ENCODE peak calls at places on chromosomes 11 and 22, in five cellular contexts. F is mammary epithelial cell, J is transverse colon, G is right cardiac atrium, H is heart left ventricle. X is an unnamed sample.
A peak's percentile ranks its signal among the peaks of the same experiment; 100 is the strongest.

GRCh38 chr22:33844273-33844672 is 76.0 kb downstream of the LARGE1 start:
- DNase-seq in G (no peak), F (no peak), J (no peak), H (no peak), X (no peak)

GRCh38 chr11:76674517-76675400 is 4.2 kb upstream of the LRRC32 start:
- DNase-seq in H (no peak), G (no peak), F (no peak), J (no peak), X (no peak)

GRCh38 chr22:46104881-46105493 is 45.3 kb upstream of the PPARA start:
- DNase-seq in J (no peak), H (no peak), F (no peak), G (no peak), X (no peak)

GRCh38 chr11:118572914-118573550 is 823 bp downstream of the ARCN1 start:
- DNase-seq in H (no peak), F (peak; percentile 59), J (no peak), G (no peak), X (peak; percentile 34)

GRCh38 chr11:33454264-33454663 is 197.1 kb downstream of the HIPK3 start:
- DNase-seq in G (no peak), H (no peak), F (no peak), J (no peak), X (no peak)

GRCh38 chr22:35023692-35024363 is 42.1 kb upstream of the ISX start:
- DNase-seq in G (peak; percentile 52), H (peak; percentile 52), J (peak; percentile 78), F (peak; percentile 32), X (peak; percentile 6)

GRCh38 chr11:64237484-64237951 is 3.1 kb downstream of the VEGFB start:
- DNase-seq in J (peak; percentile 89), F (no peak), G (no peak), H (no peak), X (no peak)

GRCh38 chr22:45709004-45709739 is 37.5 kb downstream of the ATXN10 start:
- DNase-seq in H (no peak), F (peak; percentile 74), J (no peak), G (no peak), X (no peak)

GRCh38 chr11:110738641-110739040 is 26.4 kb upstream of the ARHGAP20 start:
- DNase-seq in F (no peak), G (no peak), J (no peak), H (no peak), X (no peak)

GRCh38 chr11:133753150-133753549 is 92.2 kb downstream of the SPATA19 start:
- DNase-seq in J (no peak), G (no peak), F (no peak), H (no peak), X (no peak)

GRCh38 chr11:112656772-112657428 is 304.3 kb upstream of the NCAM1 start:
- DNase-seq in J (no peak), G (no peak), F (peak; percentile 92), H (no peak), X (no peak)

GRCh38 chr22:40196628-40197027 is 18.9 kb downstream of the TNRC6B start:
- DNase-seq in J (no peak), G (no peak), F (peak; percentile 92), H (no peak), X (no peak)

GRCh38 chr22:30240541-30241417 is 5.8 kb downstream of the LIF start:
- DNase-seq in F (peak; percentile 25), H (no peak), J (no peak), G (no peak), X (no peak)

GRCh38 chr11:19868281-19868821 is 155.7 kb downstream of the NAV2 start:
- DNase-seq in J (peak; percentile 11), G (peak; percentile 33), H (peak; percentile 71), F (peak; percentile 97), X (no peak)

GRCh38 chr11:63813035-63813562 is at the start of gene SPINDOC:
- DNase-seq in G (peak; percentile 83), F (peak; percentile 68), H (peak; percentile 88), J (peak; percentile 82), X (peak; percentile 54)

GRCh38 chr11:116148056-116148455 is 624.7 kb downstream of the BUD13 start:
- DNase-seq in H (no peak), F (no peak), J (no peak), G (no peak), X (no peak)

GRCh38 chr11:74634537-74634936 is 42.2 kb downstream of the POLD3 start:
- DNase-seq in J (peak; percentile 14), G (no peak), F (peak; percentile 93), H (no peak), X (no peak)

GRCh38 chr11:109547356-109548027 is 125.5 kb downstream of the C11orf87 start:
- DNase-seq in J (no peak), F (peak; percentile 42), H (no peak), G (no peak), X (no peak)

GRCh38 chr11:126231725-126232459 is 20.3 kb downstream of the FAM118B start:
- DNase-seq in H (no peak), G (no peak), J (no peak), F (no peak), X (no peak)

GRCh38 chr22:27108425-27109114 is 451.2 kb downstream of the MIAT start:
- DNase-seq in G (peak; percentile 68), H (no peak), F (no peak), J (peak; percentile 32), X (no peak)

GRCh38 chr22:23789121-23789520 is 2.4 kb downstream of the SMARCB1 start:
- DNase-seq in J (no peak), F (no peak), G (no peak), H (no peak), X (no peak)

GRCh38 chr22:36873614-36874308 is 13.0 kb downstream of the NCF4 start:
- DNase-seq in G (no peak), H (peak; percentile 30), F (peak; percentile 88), J (peak; percentile 57), X (no peak)

GRCh38 chr11:25065711-25066110 is 568.9 kb downstream of the LUZP2 start:
- DNase-seq in F (peak; percentile 76), J (no peak), H (no peak), G (no peak), X (no peak)

GRCh38 chr11:117230981-117231636 is 764 bp downstream of the PCSK7 start:
- DNase-seq in G (no peak), J (peak; percentile 67), H (no peak), F (peak; percentile 19), X (no peak)

GRCh38 chr11:9206496-9206895 is 58.7 kb downstream of the DENND5A start:
- DNase-seq in F (no peak), H (no peak), G (no peak), J (no peak), X (no peak)

GRCh38 chr11:68328374-68329091 is 16.1 kb downstream of the LRP5 start:
- DNase-seq in J (peak; percentile 70), H (no peak), G (peak; percentile 55), F (peak; percentile 51), X (no peak)

GRCh38 chr11:32341676-32342613 is 93.4 kb downstream of the WT1 start:
- DNase-seq in J (no peak), G (no peak), F (no peak), H (no peak), X (no peak)
- H3K27ac ChIP-seq in J (no peak overlapping the region), G (no peak overlapping the region), F (no peak overlapping the region), H (no peak overlapping the region), X (no peak overlapping the region)

GRCh38 chr22:47332246-47332980 is 570.0 kb downstream of the TBC1D22A start:
- DNase-seq in F (no peak), J (no peak), H (no peak), G (no peak), X (no peak)

GRCh38 chr22:47335958-47336357 is 573.5 kb downstream of the TBC1D22A start:
- DNase-seq in J (no peak), F (no peak), G (no peak), H (no peak), X (no peak)

GRCh38 chr22:47335460-47335859 is 573.0 kb downstream of the TBC1D22A start:
- DNase-seq in J (no peak), G (no peak), F (no peak), H (no peak), X (no peak)

GRCh38 chr22:47333625-47334024 is 571.2 kb downstream of the TBC1D22A start:
- DNase-seq in F (peak; percentile 4), J (no peak), G (no peak), H (no peak), X (no peak)

DNA sequence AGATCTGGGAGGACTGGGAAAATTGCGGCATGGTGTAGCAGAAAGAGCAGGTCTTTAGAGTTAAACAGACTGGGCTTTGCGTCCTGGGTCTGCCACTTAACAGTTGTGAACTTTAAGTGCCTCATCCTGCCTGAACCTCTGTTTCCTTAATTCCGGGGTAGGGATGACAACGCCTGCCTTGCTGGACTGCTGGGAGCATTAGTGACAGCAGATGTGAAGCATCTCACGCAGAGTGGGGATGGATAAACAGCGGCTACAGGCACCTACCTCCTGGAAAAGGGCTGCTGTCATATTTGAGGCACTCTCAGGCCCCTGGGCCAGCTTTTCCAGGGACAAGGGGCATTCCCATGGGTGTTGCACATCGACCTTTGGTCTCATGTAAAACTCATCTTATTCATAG is 572.1 kb downstream of the TBC1D22A start:
- DNase-seq in J (no peak), H (no peak), F (no peak), G (no peak), X (no peak)
- H3K9me3 ChIP-seq in J (no peaks in the 10 kb centered on the region), H (no peaks in the 10 kb centered on the region), F (peaks cover 35% of the 10 kb centered on the region), G (no peaks in the 10 kb centered on the region), X (no peaks in the 10 kb centered on the region)

DNA sequence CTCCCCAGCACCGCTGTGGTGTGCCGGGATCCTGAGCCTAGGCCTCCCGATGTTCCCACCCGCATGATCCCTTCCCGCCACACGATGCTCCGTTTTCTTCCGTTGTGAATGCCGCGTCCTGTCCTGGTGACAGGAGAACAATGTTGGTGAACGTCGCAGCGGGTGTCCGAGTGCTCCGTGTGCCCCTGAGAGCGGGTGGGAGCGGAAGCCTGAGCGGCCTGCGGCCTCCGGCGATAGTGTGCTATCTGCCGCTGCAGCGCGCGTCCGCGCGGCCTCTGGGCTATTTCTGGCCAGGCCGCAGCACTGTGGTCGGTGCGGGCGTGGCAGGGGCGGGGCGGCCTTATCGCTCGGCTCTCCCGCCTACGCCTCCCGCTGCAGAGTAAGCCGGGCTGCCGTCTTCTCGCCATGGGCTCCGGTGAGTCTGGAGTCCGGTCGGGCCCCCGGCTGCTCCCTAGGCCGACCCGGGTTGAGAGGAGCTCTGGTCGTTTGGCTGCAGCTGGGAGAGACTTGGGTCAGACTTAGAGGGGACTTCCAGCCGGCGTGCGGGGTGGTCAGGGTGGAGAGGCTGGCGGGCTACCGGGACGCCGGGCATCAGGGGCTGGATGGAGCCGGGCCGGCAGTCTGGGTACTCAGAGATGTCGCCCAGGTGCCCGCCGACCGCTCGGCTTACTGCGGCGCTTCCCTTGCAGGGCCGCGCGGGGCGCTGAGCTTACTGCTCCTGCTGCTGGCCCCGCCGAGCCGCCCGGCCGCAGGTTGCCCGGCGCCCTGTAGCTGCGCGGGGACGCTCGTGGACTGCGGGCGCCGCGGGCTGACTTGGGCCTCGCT is at the start of gene GP1BB:
- DNase-seq in J (peak; percentile 37), H (peak; percentile 74), F (no peak), G (peak; percentile 65), X (no peak)
- H3K27me3 ChIP-seq in J (peaks cover 71% of the 10 kb centered on the region), H (peaks cover 51% of the 10 kb centered on the region), F (no peaks in the 10 kb centered on the region), G (no peaks in the 10 kb centered on the region), X (no peaks in the 10 kb centered on the region)

GRCh38 chr22:43955040-43955882 is at the start of gene SAMM50:
- DNase-seq in F (peak; percentile 90), G (peak; percentile 96), H (peak; percentile 95), J (peak; percentile 94), X (peak; percentile 77)

GRCh38 chr22:43953988-43954771 is 1.1 kb upstream of the SAMM50 start:
- DNase-seq in H (no peak), G (no peak), J (no peak), F (no peak), X (no peak)

GRCh38 chr22:43951966-43952365 is 3.3 kb upstream of the SAMM50 start:
- DNase-seq in H (no peak), G (no peak), F (no peak), J (no peak), X (no peak)

GRCh38 chr22:43948836-43949235 is 6.4 kb upstream of the SAMM50 start:
- DNase-seq in H (no peak), J (no peak), F (no peak), G (no peak), X (no peak)

GRCh38 chr22:43951391-43951790 is 3.9 kb upstream of the SAMM50 start:
- DNase-seq in J (no peak), G (no peak), F (no peak), H (no peak), X (no peak)
- H3K27ac ChIP-seq in J (no peak overlapping the region), G (no peak overlapping the region), F (no peak overlapping the region), H (no peak overlapping the region), X (no peak overlapping the region)